ENCODE peak calls at places on chromosomes 4 and X, in six cellular contexts. S, W, T, R, C and L are unnamed samples.

GRCh38 chrX:66200855-66201795 is 37.1 kb downstream of the HEPH start:
- DNase-seq in S (no peak), W (no peak), T (no peak), R (no peak), C (no peak), L (no peak)

GRCh38 chr4:175252642-175253041 is 334.5 kb downstream of the ADAM29 start:
- DNase-seq in S (no peak), W (no peak), T (no peak), R (no peak), C (no peak), L (no peak)

GRCh38 chr4:95231713-95232112 is 317.1 kb downstream of the UNC5C start:
- DNase-seq in S (no peak), W (no peak), T (no peak), R (no peak), C (no peak), L (no peak)

GRCh38 chrX:108130889-108131288 is 39.3 kb downstream of the ATG4A start:
- DNase-seq in S (no peak), W (no peak), T (no peak), R (no peak), C (no peak), L (no peak)

GRCh38 chr4:7134737-7135388 is 57.5 kb upstream of the SORCS2 start:
- DNase-seq in S (no peak), W (peak), T (peak), R (peak), C (peak), L (no peak)

GRCh38 chr4:7546809-7547367 is 112.2 kb upstream of the PSAPL1 start:
- DNase-seq in S (no peak), W (no peak), T (no peak), R (no peak), C (no peak), L (no peak)

GRCh38 chr4:128060620-128061565 is at the start of gene LARP1B:
- DNase-seq in S (peak), W (peak), T (peak), R (peak), C (peak), L (peak)

GRCh38 chr4:94561249-94562024 is 109.7 kb downstream of the PDLIM5 start:
- DNase-seq in S (no peak), W (no peak), T (no peak), R (no peak), C (no peak), L (no peak)

GRCh38 chrX:81195712-81196111 is 6.0 kb downstream of the HMGN5 start:
- DNase-seq in S (no peak), W (peak), T (no peak), R (peak), C (no peak), L (no peak)

GRCh38 chrX:103428525-103428924 is 52.2 kb downstream of the BEX3 start:
- DNase-seq in S (no peak), W (no peak), T (no peak), R (no peak), C (no peak), L (no peak)

GRCh38 chr4:57075353-57075752 is 34.8 kb downstream of the IGFBP7 start:
- DNase-seq in S (no peak), W (no peak), T (no peak), R (no peak), C (no peak), L (no peak)

GRCh38 chrX:119503484-119503861 is 35.2 kb downstream of the SLC25A5 start:
- DNase-seq in S (no peak), W (no peak), T (peak), R (peak), C (peak), L (no peak)

GRCh38 chr4:19936471-19936870 is 315.2 kb upstream of the SLIT2 start:
- DNase-seq in S (no peak), W (no peak), T (no peak), R (no peak), C (no peak), L (no peak)

GRCh38 chrX:44914532-44915198 is 41.7 kb downstream of the KDM6A start:
- DNase-seq in S (no peak), W (no peak), T (no peak), R (no peak), C (no peak), L (no peak)

GRCh38 chr4:79599691-79600090 is 191.7 kb upstream of the GK2 start:
- DNase-seq in S (no peak), W (no peak), T (no peak), R (no peak), C (no peak), L (no peak)

GRCh38 chrX:2497961-2498780 is 2.6 kb downstream of the DHRSX start:
- DNase-seq in S (peak), W (no peak), T (peak), R (peak), C (no peak), L (no peak)

GRCh38 chrX:40209951-40210617 is 112.3 kb upstream of the BCOR start:
- DNase-seq in S (no peak), W (no peak), T (no peak), R (no peak), C (no peak), L (no peak)

GRCh38 chrX:103275947-103276567 is 493 bp downstream of the TCEAL5 start:
- DNase-seq in S (peak), W (no peak), T (no peak), R (no peak), C (no peak), L (no peak)

GRCh38 chrX:79138658-79139241 is 5.7 kb upstream of the GPR174 start:
- DNase-seq in S (no peak), W (no peak), T (no peak), R (no peak), C (no peak), L (no peak)

GRCh38 chr4:138407329-138407728 is 165.2 kb upstream of the SLC7A11 start:
- DNase-seq in S (no peak), W (no peak), T (no peak), R (no peak), C (no peak), L (no peak)

GRCh38 chr4:57442834-57443291 is 332.7 kb upstream of the IGFBP7 start:
- DNase-seq in S (no peak), W (no peak), T (no peak), R (peak), C (no peak), L (no peak)

GRCh38 chr4:73599182-73599581 is 21.1 kb downstream of the RASSF6 start:
- DNase-seq in S (no peak), W (no peak), T (peak), R (peak), C (no peak), L (no peak)

GRCh38 chrX:76555816-76556215 is 128.3 kb downstream of the MAGEE1 start:
- DNase-seq in S (no peak), W (no peak), T (no peak), R (no peak), C (no peak), L (peak)

GRCh38 chr4:159209249-159209648 is 106.4 kb downstream of the RAPGEF2 start:
- DNase-seq in S (no peak), W (no peak), T (no peak), R (no peak), C (no peak), L (no peak)

DNA sequence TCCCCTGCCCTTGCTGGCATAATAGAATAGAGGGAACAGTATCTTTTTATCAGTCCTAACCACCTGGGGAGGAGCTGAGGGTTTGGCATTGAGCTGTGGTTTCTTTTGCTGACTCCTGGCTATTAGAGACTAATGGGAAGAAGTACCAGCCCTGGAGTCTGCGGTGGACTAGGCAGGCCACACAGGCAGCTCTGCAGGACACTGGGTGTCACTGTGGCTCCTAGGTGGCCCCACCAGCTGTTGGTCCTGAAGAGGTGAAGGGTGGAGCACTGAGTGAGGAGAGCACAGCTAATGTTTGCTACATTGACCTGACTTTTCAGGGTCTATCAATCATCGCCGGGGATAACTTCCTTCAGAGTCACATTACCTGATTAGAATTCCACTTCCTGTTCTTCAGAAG is 52.8 kb upstream of the GPC4 start:
- DNase-seq in S (no peak), W (no peak), T (no peak), R (peak), C (no peak), L (no peak)
- TF ChIP-seq POLR2A in S (no peak), W (no peak), T (no peak), R (no peak), C (no peak), L (no peak)

DNA sequence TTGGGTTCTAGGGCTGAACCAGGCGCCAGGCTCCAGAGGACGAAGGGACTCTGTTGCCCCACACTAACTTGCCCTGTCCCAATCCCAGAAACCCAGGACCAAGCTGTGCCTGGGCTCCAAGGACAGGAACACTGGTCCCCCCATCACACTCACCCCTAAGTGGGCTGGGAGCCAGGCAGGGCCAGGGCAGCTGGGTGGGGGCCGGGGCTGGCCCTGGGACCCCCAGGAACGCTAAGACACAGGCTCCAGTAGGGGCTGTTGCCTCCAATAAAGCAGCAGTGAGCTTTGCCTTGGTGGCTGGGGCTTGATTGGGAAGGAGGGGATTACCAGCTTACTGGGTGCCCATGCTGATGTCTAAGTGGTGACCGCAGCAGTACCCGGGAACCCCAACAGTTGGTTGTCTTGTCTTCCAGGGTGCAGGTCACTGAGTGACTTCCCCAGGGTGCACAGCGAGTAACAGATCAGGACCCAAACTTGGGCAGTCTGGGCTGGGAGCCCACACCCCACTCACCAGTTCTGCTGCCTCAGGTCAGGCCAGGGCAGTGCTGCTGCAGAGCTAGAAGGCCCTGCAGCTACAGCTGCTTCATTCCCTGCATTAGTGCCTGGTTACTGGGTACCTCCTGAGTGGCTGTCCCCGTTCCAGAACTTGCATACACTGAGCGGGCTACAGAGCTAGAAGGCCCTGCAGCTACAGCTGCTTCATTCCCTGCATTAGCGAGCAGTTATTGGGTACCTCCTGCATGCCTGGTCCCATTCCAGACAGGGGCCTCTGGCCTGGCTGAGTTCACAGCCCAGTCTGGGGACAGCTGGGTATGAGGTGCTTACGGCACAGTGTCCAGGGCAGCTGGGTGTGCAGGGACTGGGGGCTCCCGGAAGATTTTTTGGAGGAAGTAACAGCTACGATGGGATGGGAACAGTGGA is 9.4 kb upstream of the ADD1 start:
- DNase-seq in S (no peak), W (no peak), T (peak), R (peak), C (peak), L (peak)
- TF ChIP-seq POLR2A in S (no peak), W (no peak), T (no peak), R (no peak), C (no peak), L (no peak)

GRCh38 chr4:39410415-39410814 is 3.7 kb downstream of the KLB start:
- DNase-seq in S (no peak), W (no peak), T (no peak), R (no peak), C (no peak), L (no peak)

GRCh38 chr4:39407584-39407885 is 805 bp downstream of the KLB start:
- DNase-seq in S (no peak), W (no peak), T (no peak), R (no peak), C (no peak), L (no peak)

GRCh38 chr4:39406763-39407583 is at the start of gene KLB:
- DNase-seq in S (no peak), W (no peak), T (no peak), R (peak), C (no peak), L (no peak)
- TF ChIP-seq POLR2A in S (no peak), W (no peak), T (no peak), R (no peak), C (no peak), L (no peak)

GRCh38 chrX:63470506-63470905 is 119.4 kb upstream of the SPIN4 start:
- DNase-seq in S (no peak), W (no peak), T (no peak), R (no peak), C (no peak), L (no peak)
- TF ChIP-seq POLR2A in S (no peak), W (no peak), T (no peak), R (no peak), C (no peak), L (no peak)